ENCODE peak calls at places on chromosomes 7 and 10, in seven cellular contexts. S, R, G, I, E, O and N are unnamed samples.

GRCh38 chr10:100370976-100371706 is 24.1 kb downstream of the SCD start:
- DNase-seq in S (peak; percentile 55), R (peak; percentile 96), G (peak; percentile 77), I (peak; percentile 42), E (peak; percentile 91), O (no peak), N (peak; percentile 88)

GRCh38 chr7:91280604-91281003 is 16.4 kb downstream of the FZD1 start:
- DNase-seq in S (no peak), R (no peak), G (no peak), I (no peak), E (no peak), O (no peak), N (no peak)

GRCh38 chr7:87875151-87876039 is 765 bp downstream of the SLC25A40 start:
- DNase-seq in S (no peak), R (peak; percentile 84), G (peak; percentile 31), I (no peak), E (peak; percentile 42), O (no peak), N (no peak)

GRCh38 chr7:125030756-125031387 is 101.2 kb upstream of the POT1 start:
- DNase-seq in S (no peak), R (peak; percentile 21), G (no peak), I (no peak), E (no peak), O (no peak), N (no peak)

GRCh38 chr7:37728747-37729146 is 45.2 kb downstream of the GPR141 start:
- DNase-seq in S (no peak), R (no peak), G (no peak), I (no peak), E (no peak), O (no peak), N (no peak)

GRCh38 chr7:158406817-158407216 is 180.8 kb downstream of the PTPRN2 start:
- DNase-seq in S (no peak), R (no peak), G (no peak), I (no peak), E (no peak), O (no peak), N (no peak)

GRCh38 chr10:27038168-27038567 is 62.1 kb downstream of the ANKRD26 start:
- DNase-seq in S (no peak), R (no peak), G (no peak), I (no peak), E (no peak), O (no peak), N (no peak)

GRCh38 chr7:27606270-27607209 is 56.1 kb downstream of the HIBADH start:
- DNase-seq in S (no peak), R (no peak), G (no peak), I (no peak), E (no peak), O (no peak), N (no peak)

GRCh38 chr10:131657985-131658330 is 242.8 kb upstream of the PPP2R2D start:
- DNase-seq in S (no peak), R (peak; percentile 71), G (no peak), I (no peak), E (no peak), O (no peak), N (no peak)

GRCh38 chr10:30353851-30354250 is 4.8 kb upstream of the MTPAP start:
- DNase-seq in S (no peak), R (no peak), G (no peak), I (no peak), E (no peak), O (no peak), N (no peak)

GRCh38 chr10:132868995-132869394 is 73.4 kb downstream of the CFAP46 start:
- DNase-seq in S (no peak), R (peak; percentile 78), G (peak; percentile 8), I (no peak), E (no peak), O (no peak), N (no peak)

GRCh38 chr10:73183882-73184281 is 16.0 kb downstream of the FAM149B1 start:
- DNase-seq in S (no peak), R (no peak), G (no peak), I (no peak), E (no peak), O (no peak), N (no peak)

GRCh38 chr7:17144313-17144712 is 154.1 kb upstream of the AHR start:
- DNase-seq in S (no peak), R (no peak), G (no peak), I (peak; percentile 36), E (no peak), O (no peak), N (no peak)

GRCh38 chr7:77330169-77330882 is 85.8 kb downstream of the GSAP start:
- DNase-seq in S (no peak), R (no peak), G (no peak), I (no peak), E (no peak), O (no peak), N (no peak)

GRCh38 chr7:70030745-70031144 is 432.5 kb downstream of the AUTS2 start:
- DNase-seq in S (no peak), R (no peak), G (no peak), I (no peak), E (no peak), O (no peak), N (no peak)

GRCh38 chr10:21195149-21195731 is 298.1 kb upstream of the NEBL start:
- DNase-seq in S (no peak), R (no peak), G (no peak), I (no peak), E (no peak), O (no peak), N (no peak)

GRCh38 chr7:96679886-96680285 is 29.8 kb downstream of the SEM1 start:
- DNase-seq in S (no peak), R (no peak), G (no peak), I (no peak), E (no peak), O (no peak), N (no peak)

GRCh38 chr10:131571346-131571745 is 259.8 kb upstream of the TCERG1L start:
- DNase-seq in S (no peak), R (peak; percentile 63), G (no peak), I (no peak), E (no peak), O (no peak), N (no peak)

GRCh38 chr10:53325073-53325472 is 552.5 kb upstream of the MBL2 start:
- DNase-seq in S (no peak), R (no peak), G (no peak), I (no peak), E (no peak), O (no peak), N (no peak)

GRCh38 chr7:133614251-133614650 is 361.4 kb downstream of the EXOC4 start:
- DNase-seq in S (no peak), R (no peak), G (no peak), I (no peak), E (no peak), O (no peak), N (no peak)

GRCh38 chr10:11668847-11669610 is 57.6 kb upstream of the USP6NL start:
- DNase-seq in S (no peak), R (no peak), G (no peak), I (no peak), E (no peak), O (no peak), N (no peak)